ENCODE peak calls at places on chromosomes 1 and 21, in nine cellular contexts. Z, F, J, W, M, L, R, A and O are unnamed samples.
A peak's percentile ranks its signal among the peaks of the same experiment; 100 is the strongest.

GRCh38 chr1:233057836-233058235 is 107.4 kb downstream of the NTPCR start:
- DNase-seq in Z (no peak), F (no peak), J (no peak), W (no peak), M (no peak), L (no peak), R (no peak), A (no peak), O (no peak)

GRCh38 chr1:172585348-172585747 is 52.4 kb downstream of the SUCO start:
- DNase-seq in Z (no peak), F (no peak), J (no peak), W (no peak), M (peak; percentile 51), L (no peak), R (no peak), A (no peak), O (no peak)

GRCh38 chr1:152107984-152108898 is 7.0 kb downstream of the TCHH start:
- DNase-seq in Z (no peak), F (no peak), J (no peak), W (no peak), M (peak; percentile 56), L (peak; percentile 59), R (no peak), A (peak; percentile 35), O (no peak)

GRCh38 chr1:150256193-150256548 is 1.4 kb upstream of the CA14 start:
- DNase-seq in Z (no peak), F (no peak), J (no peak), W (no peak), M (no peak), L (no peak), R (no peak), A (no peak), O (no peak)

GRCh38 chr1:84021822-84022221 is 22.9 kb upstream of the TTLL7 start:
- DNase-seq in Z (no peak), F (no peak), J (no peak), W (no peak), M (no peak), L (no peak), R (no peak), A (no peak), O (no peak)

GRCh38 chr1:48006318-48006717 is 9.1 kb upstream of the TRABD2B start:
- DNase-seq in Z (no peak), F (no peak), J (no peak), W (no peak), M (no peak), L (no peak), R (no peak), A (no peak), O (no peak)

GRCh38 chr1:86239490-86239889 is 82.9 kb upstream of the COL24A1 start:
- DNase-seq in Z (no peak), F (no peak), J (no peak), W (no peak), M (no peak), L (no peak), R (no peak), A (no peak), O (no peak)

GRCh38 chr1:42085596-42085995 is 67.6 kb upstream of the GUCA2B start:
- DNase-seq in Z (no peak), F (no peak), J (no peak), W (no peak), M (peak; percentile 27), L (no peak), R (no peak), A (no peak), O (no peak)

GRCh38 chr1:58585591-58586151 is 8.6 kb upstream of the TACSTD2 start:
- DNase-seq in Z (no peak), F (no peak), J (no peak), W (no peak), M (peak; percentile 70), L (no peak), R (no peak), A (no peak), O (no peak)

GRCh38 chr21:15065381-15066230 is 806 bp upstream of the NRIP1 start:
- DNase-seq in Z (peak; percentile 21), F (peak; percentile 94), J (peak; percentile 64), W (peak; percentile 54), M (peak; percentile 84), L (peak; percentile 51), R (peak; percentile 46), A (peak; percentile 88), O (peak; percentile 89)

GRCh38 chr1:38547346-38547745 is 312.2 kb downstream of the RRAGC start:
- DNase-seq in Z (no peak), F (no peak), J (no peak), W (no peak), M (no peak), L (no peak), R (no peak), A (no peak), O (no peak)

GRCh38 chr1:202154766-202155477 is 5.5 kb downstream of the PTPN7 start:
- DNase-seq in Z (no peak), F (no peak), J (no peak), W (no peak), M (peak; percentile 69), L (peak; percentile 72), R (no peak), A (no peak), O (no peak)

GRCh38 chr1:53321366-53321765 is 6.5 kb downstream of the LRP8 start:
- DNase-seq in Z (no peak), F (no peak), J (no peak), W (no peak), M (no peak), L (peak; percentile 69), R (no peak), A (peak; percentile 3), O (no peak)
- TF ChIP-seq CTCF in Z (no peak), F (no peak), J (no peak), W (peak; percentile 39), M (no peak), L (no peak), R (no peak), A (no peak), O (no peak)

GRCh38 chr1:79496129-79496528 is 489.6 kb upstream of the ADGRL4 start:
- DNase-seq in Z (no peak), F (no peak), J (no peak), W (no peak), M (no peak), L (no peak), R (no peak), A (no peak), O (no peak)

GRCh38 chr1:79501153-79501552 is 494.6 kb upstream of the ADGRL4 start:
- DNase-seq in Z (no peak), F (no peak), J (no peak), W (no peak), M (peak; percentile 28), L (no peak), R (no peak), A (no peak), O (no peak)

GRCh38 chr1:79497193-79497773 is 490.8 kb upstream of the ADGRL4 start:
- DNase-seq in Z (no peak), F (no peak), J (no peak), W (peak; percentile 5), M (peak; percentile 35), L (peak; percentile 47), R (no peak), A (no peak), O (no peak)
- TF ChIP-seq CTCF in Z (no peak), F (peak; percentile 73), J (peak; percentile 65), W (peak; percentile 92), M (peak; percentile 99), L (peak; percentile 89), R (no peak), A (peak; percentile 54), O (peak; percentile 56)

GRCh38 chr1:244454412-244454811 is 2.7 kb upstream of the ADSS2 start:
- DNase-seq in Z (no peak), F (no peak), J (no peak), W (no peak), M (no peak), L (no peak), R (no peak), A (no peak), O (no peak)

GRCh38 chr1:244450597-244451538 is 841 bp downstream of the ADSS2 start:
- DNase-seq in Z (no peak), F (peak; percentile 94), J (peak; percentile 56), W (no peak), M (peak; percentile 62), L (peak; percentile 52), R (peak; percentile 40), A (peak; percentile 63), O (peak; percentile 75)

GRCh38 chr1:244451539-244451950 is at the start of gene ADSS2:
- DNase-seq in Z (no peak), F (no peak), J (no peak), W (no peak), M (no peak), L (no peak), R (no peak), A (no peak), O (no peak)

GRCh38 chr1:244449936-244450508 is 1.7 kb downstream of the ADSS2 start:
- DNase-seq in Z (no peak), F (no peak), J (no peak), W (no peak), M (no peak), L (no peak), R (no peak), A (no peak), O (no peak)

DNA sequence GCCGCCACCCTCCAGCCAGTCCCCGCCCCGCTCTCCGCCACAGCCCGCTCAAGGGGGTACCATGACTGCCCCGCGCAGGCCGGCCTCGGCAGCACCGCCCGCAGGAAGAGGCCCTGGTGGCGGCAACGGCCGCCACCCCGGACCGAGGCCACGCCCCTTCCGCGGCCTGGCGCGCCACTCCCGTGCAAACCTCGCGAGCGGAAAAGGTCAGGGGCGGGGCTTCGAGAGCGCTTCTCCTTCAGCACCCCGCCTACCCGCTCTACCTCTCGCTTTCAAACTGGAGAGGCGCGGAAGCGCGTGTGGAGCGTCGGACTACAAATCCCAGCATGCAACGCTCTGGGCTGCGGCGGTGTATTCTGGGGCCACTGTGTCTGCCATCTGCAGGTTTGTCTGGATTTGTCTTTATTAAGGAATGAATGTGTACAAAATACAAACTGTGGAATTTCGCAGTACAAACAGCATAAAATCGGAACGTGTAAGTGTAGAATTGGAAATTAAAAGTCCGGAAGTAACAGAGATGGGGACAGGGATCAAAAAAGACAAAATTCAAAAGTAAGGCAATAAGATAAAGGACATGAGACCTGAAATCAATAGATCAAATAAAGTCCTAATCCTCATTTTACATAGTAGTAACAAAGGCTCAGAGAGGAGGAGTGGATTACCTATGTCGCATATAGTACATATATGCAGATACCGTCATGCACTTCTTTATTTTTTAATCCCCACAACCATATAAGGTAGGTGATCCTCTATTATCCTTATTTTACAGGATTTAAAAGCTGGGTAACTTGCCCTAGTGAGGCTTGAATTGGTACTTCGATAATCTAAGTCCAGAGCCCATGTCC is 464 bp upstream of the ADSS2 start:
- DNase-seq in Z (peak; percentile 97), F (peak; percentile 100), J (peak; percentile 98), W (peak; percentile 90), M (peak; percentile 99), L (peak; percentile 99), R (peak; percentile 97), A (peak; percentile 100), O (peak; percentile 99)
- TF ChIP-seq CTCF in Z (peak; percentile 55), F (peak; percentile 42), J (peak; percentile 37), W (peak; percentile 42), M (peak; percentile 42), L (peak; percentile 48), R (peak; percentile 55), A (no peak), O (peak; percentile 61)

GRCh38 chr1:204758601-204759000 is 73.1 kb upstream of the LRRN2 start:
- DNase-seq in Z (no peak), F (no peak), J (no peak), W (no peak), M (no peak), L (no peak), R (no peak), A (no peak), O (no peak)

GRCh38 chr1:204760350-204761134 is 75.0 kb upstream of the LRRN2 start:
- DNase-seq in Z (no peak), F (no peak), J (no peak), W (no peak), M (no peak), L (no peak), R (no peak), A (no peak), O (no peak)

GRCh38 chr1:204763773-204764427 is 78.4 kb upstream of the LRRN2 start:
- DNase-seq in Z (peak; percentile 11), F (no peak), J (peak; percentile 70), W (peak; percentile 59), M (peak; percentile 66), L (peak; percentile 85), R (peak; percentile 32), A (peak; percentile 77), O (no peak)
- TF ChIP-seq CTCF in Z (peak; percentile 34), F (peak; percentile 77), J (peak; percentile 69), W (peak; percentile 99), M (peak; percentile 65), L (peak; percentile 79), R (peak; percentile 85), A (peak; percentile 76), O (peak; percentile 52)